ENCODE peak calls at places on chromosome 22, in seven cellular contexts. B, D, N, W, J, T and F are unnamed samples.

GRCh38 chr22:50102946-50103345 is 13.1 kb downstream of the MOV10L1 start:
- DNase-seq in B (no peak), D (no peak), N (no peak), W (no peak), J (no peak), T (no peak), F (peak)

GRCh38 chr22:29310065-29310862 is 3.8 kb downstream of the GAS2L1 start:
- DNase-seq in B (no peak), D (peak), N (no peak), W (no peak), J (no peak), T (peak), F (peak)

GRCh38 chr22:48758905-48759875 is 1068.5 kb downstream of the BRD1 start:
- DNase-seq in B (no peak), D (no peak), N (no peak), W (no peak), J (no peak), T (no peak), F (peak)

GRCh38 chr22:25062378-25063095 is 110.0 kb downstream of the KIAA1671 start:
- DNase-seq in B (no peak), D (no peak), N (no peak), W (no peak), J (no peak), T (no peak), F (no peak)

GRCh38 chr22:37000676-37001534 is 18.3 kb downstream of the TST start:
- DNase-seq in B (no peak), D (no peak), N (no peak), W (no peak), J (no peak), T (no peak), F (no peak)

GRCh38 chr22:40036591-40037225 is 42.0 kb downstream of the FAM83F start:
- DNase-seq in B (peak), D (peak), N (peak), W (peak), J (peak), T (peak), F (peak)

GRCh38 chr22:20241579-20242392 is 26.3 kb downstream of the RTN4R start:
- DNase-seq in B (no peak), D (no peak), N (no peak), W (no peak), J (no peak), T (no peak), F (no peak)

GRCh38 chr22:31329029-31329428 is 17.1 kb downstream of the PATZ1 start:
- DNase-seq in B (peak), D (no peak), N (no peak), W (peak), J (no peak), T (no peak), F (no peak)

GRCh38 chr22:49437956-49438355 is 389.7 kb downstream of the BRD1 start:
- DNase-seq in B (no peak), D (no peak), N (no peak), W (no peak), J (no peak), T (no peak), F (no peak)

GRCh38 chr22:43945632-43946390 is 9.4 kb upstream of the SAMM50 start:
- DNase-seq in B (peak), D (peak), N (peak), W (peak), J (peak), T (peak), F (peak)

GRCh38 chr22:20919718-20920117 is 2.5 kb downstream of the CRKL start:
- DNase-seq in B (no peak), D (no peak), N (peak), W (no peak), J (no peak), T (no peak), F (no peak)

GRCh38 chr22:17783773-17784480 is 9.7 kb upstream of the BID start:
- DNase-seq in B (no peak), D (no peak), N (no peak), W (no peak), J (no peak), T (no peak), F (no peak)

GRCh38 chr22:20146777-20147176 is 4.1 kb downstream of the CCDC188 start:
- DNase-seq in B (no peak), D (peak), N (no peak), W (no peak), J (no peak), T (no peak), F (peak)

GRCh38 chr22:42342426-42343135 is 72.1 kb upstream of the TCF20 start:
- DNase-seq in B (no peak), D (no peak), N (no peak), W (no peak), J (no peak), T (no peak), F (no peak)

GRCh38 chr22:34293324-34293723 is 373.0 kb upstream of the LARGE1 start:
- DNase-seq in B (no peak), D (no peak), N (no peak), W (no peak), J (no peak), T (no peak), F (no peak)

GRCh38 chr22:46664301-46664855 is 44.2 kb downstream of the GRAMD4 start:
- DNase-seq in B (no peak), D (no peak), N (no peak), W (no peak), J (no peak), T (no peak), F (no peak)

GRCh38 chr22:40878937-40879336 is 17.0 kb upstream of the DNAJB7 start:
- DNase-seq in B (no peak), D (no peak), N (no peak), W (no peak), J (no peak), T (no peak), F (no peak)

GRCh38 chr22:22929381-22930221 is 42.0 kb downstream of the IGLL5 start:
- DNase-seq in B (no peak), D (peak), N (no peak), W (no peak), J (no peak), T (no peak), F (no peak)

GRCh38 chr22:45336971-45337431 is 27.3 kb downstream of the FAM118A start:
- DNase-seq in B (no peak), D (no peak), N (peak), W (no peak), J (no peak), T (peak), F (no peak)

GRCh38 chr22:37180531-37181231 is 7.4 kb downstream of the C1QTNF6 start:
- DNase-seq in B (no peak), D (no peak), N (no peak), W (no peak), J (no peak), T (no peak), F (peak)